ENCODE peak calls at places on chromosome 10, in five cellular contexts. One of them, this sample, is unnamed.

GRCh38 chr10:49379596-49380410 is 16.1 kb downstream of the DRGX start:
- DNase-seq in kidney: no peak
- DNase-seq in AG09309: no peak
- DNase-seq in HL-60: no peak
- DNase-seq in GM12865: peak; percentile 39
- DNase-seq in this sample: no peak

GRCh38 chr10:114719311-114719710 is 61.2 kb upstream of the ABLIM1 start:
- DNase-seq in kidney: no peak
- DNase-seq in AG09309: no peak
- DNase-seq in HL-60: no peak
- DNase-seq in GM12865: no peak
- DNase-seq in this sample: no peak

GRCh38 chr10:64648915-64649314 is 1127.7 kb downstream of the REEP3 start:
- DNase-seq in kidney: no peak
- DNase-seq in AG09309: no peak
- DNase-seq in HL-60: peak; percentile 8
- DNase-seq in GM12865: peak; percentile 9
- DNase-seq in this sample: no peak

GRCh38 chr10:101292194-101293006 is 61.6 kb upstream of the BTRC start:
- DNase-seq in kidney: no peak
- DNase-seq in AG09309: no peak
- DNase-seq in HL-60: no peak
- DNase-seq in GM12865: no peak
- DNase-seq in this sample: no peak

GRCh38 chr10:110568055-110568735 is 700 bp downstream of the SMC3 start:
- DNase-seq in kidney: peak; percentile 89
- DNase-seq in AG09309: no peak
- DNase-seq in HL-60: no peak
- DNase-seq in GM12865: peak; percentile 67
- DNase-seq in this sample: no peak

GRCh38 chr10:74282853-74283205 is 131.8 kb downstream of the ADK start:
- DNase-seq in kidney: no peak
- DNase-seq in AG09309: no peak
- DNase-seq in HL-60: no peak
- DNase-seq in GM12865: no peak
- DNase-seq in this sample: no peak

GRCh38 chr10:122068844-122069243 is 79.9 kb downstream of the TACC2 start:
- DNase-seq in kidney: no peak
- DNase-seq in AG09309: no peak
- DNase-seq in HL-60: no peak
- DNase-seq in GM12865: no peak
- DNase-seq in this sample: no peak

GRCh38 chr10:93462881-93463280 is 19.3 kb downstream of the MYOF start:
- DNase-seq in kidney: no peak
- DNase-seq in AG09309: no peak
- DNase-seq in HL-60: no peak
- DNase-seq in GM12865: peak; percentile 83
- DNase-seq in this sample: no peak

GRCh38 chr10:43939939-43940810 is 291.5 kb upstream of the ZNF32 start:
- DNase-seq in kidney: no peak
- DNase-seq in AG09309: peak; percentile 3
- DNase-seq in HL-60: no peak
- DNase-seq in GM12865: peak; percentile 22
- DNase-seq in this sample: no peak

GRCh38 chr10:112466802-112467201 is 19.8 kb downstream of the VTI1A start:
- DNase-seq in kidney: no peak
- DNase-seq in AG09309: no peak
- DNase-seq in HL-60: no peak
- DNase-seq in GM12865: no peak
- DNase-seq in this sample: no peak

GRCh38 chr10:67257427-67258144 is 331.8 kb downstream of the LRRTM3 start:
- DNase-seq in kidney: no peak
- DNase-seq in AG09309: no peak
- DNase-seq in HL-60: no peak
- DNase-seq in GM12865: no peak
- DNase-seq in this sample: no peak

GRCh38 chr10:43202224-43202656 is 64.0 kb downstream of the CSGALNACT2 start:
- DNase-seq in kidney: peak; percentile 82
- DNase-seq in AG09309: no peak
- DNase-seq in HL-60: peak; percentile 21
- DNase-seq in GM12865: peak; percentile 51
- DNase-seq in this sample: no peak

GRCh38 chr10:89966211-89966610 is 264.8 kb downstream of the KIF20B start:
- DNase-seq in kidney: no peak
- DNase-seq in AG09309: no peak
- DNase-seq in HL-60: no peak
- DNase-seq in GM12865: no peak
- DNase-seq in this sample: no peak

GRCh38 chr10:104247513-104248146 is 7.1 kb upstream of the GSTO1 start:
- DNase-seq in kidney: no peak
- DNase-seq in AG09309: no peak
- DNase-seq in HL-60: no peak
- DNase-seq in GM12865: no peak
- DNase-seq in this sample: no peak

GRCh38 chr10:116521424-116522305 is 24.1 kb upstream of the PNLIP start:
- DNase-seq in kidney: no peak
- DNase-seq in AG09309: peak; percentile 2
- DNase-seq in HL-60: no peak
- DNase-seq in GM12865: peak; percentile 47
- DNase-seq in this sample: peak; percentile 14

GRCh38 chr10:34479520-34480179 is 335.4 kb downstream of the PARD3 start:
- DNase-seq in kidney: no peak
- DNase-seq in AG09309: no peak
- DNase-seq in HL-60: no peak
- DNase-seq in GM12865: no peak
- DNase-seq in this sample: no peak

GRCh38 chr10:84172435-84173356 is 905 bp upstream of the GPR15LG start:
- DNase-seq in kidney: no peak
- DNase-seq in AG09309: no peak
- DNase-seq in HL-60: no peak
- DNase-seq in GM12865: peak; percentile 65
- DNase-seq in this sample: no peak

GRCh38 chr10:112302335-112302734 is 19.1 kb downstream of the TECTB start:
- DNase-seq in kidney: no peak
- DNase-seq in AG09309: no peak
- DNase-seq in HL-60: no peak
- DNase-seq in GM12865: no peak
- DNase-seq in this sample: no peak

GRCh38 chr10:93461124-93461806 is 20.9 kb downstream of the MYOF start:
- DNase-seq in kidney: no peak
- DNase-seq in AG09309: no peak
- DNase-seq in HL-60: no peak
- DNase-seq in GM12865: no peak
- DNase-seq in this sample: no peak

GRCh38 chr10:27207350-27207749 is 33.2 kb downstream of the ACBD5 start:
- DNase-seq in kidney: no peak
- DNase-seq in AG09309: no peak
- DNase-seq in HL-60: no peak
- DNase-seq in GM12865: no peak
- DNase-seq in this sample: no peak

GRCh38 chr10:84360634-84361365 is 32.4 kb downstream of the CCSER2 start:
- DNase-seq in kidney: no peak
- DNase-seq in AG09309: no peak
- DNase-seq in HL-60: no peak
- DNase-seq in GM12865: no peak
- DNase-seq in this sample: peak; percentile 19

GRCh38 chr10:49596493-49596809 is 13.7 kb upstream of the SLC18A3 start:
- DNase-seq in kidney: no peak
- DNase-seq in AG09309: no peak
- DNase-seq in HL-60: no peak
- DNase-seq in GM12865: no peak
- DNase-seq in this sample: no peak

GRCh38 chr10:62818426-62819011 is 2.4 kb upstream of the EGR2 start:
- DNase-seq in kidney: peak; percentile 79
- DNase-seq in AG09309: no peak
- DNase-seq in HL-60: no peak
- DNase-seq in GM12865: peak; percentile 51
- DNase-seq in this sample: no peak

GRCh38 chr10:130333185-130333584 is 197.0 kb downstream of the GLRX3 start:
- DNase-seq in kidney: no peak
- DNase-seq in AG09309: no peak
- DNase-seq in HL-60: no peak
- DNase-seq in GM12865: no peak
- DNase-seq in this sample: no peak

GRCh38 chr10:125048101-125048864 is 106.4 kb downstream of the ZRANB1 start:
- DNase-seq in kidney: peak; percentile 92
- DNase-seq in AG09309: no peak
- DNase-seq in HL-60: peak; percentile 50
- DNase-seq in GM12865: peak; percentile 74
- DNase-seq in this sample: no peak

GRCh38 chr10:35352508-35352907 is 16.2 kb downstream of the CCNY start:
- DNase-seq in kidney: no peak
- DNase-seq in AG09309: no peak
- DNase-seq in HL-60: no peak
- DNase-seq in GM12865: peak; percentile 52
- DNase-seq in this sample: no peak

GRCh38 chr10:60099998-60100747 is 193.8 kb upstream of the CCDC6 start:
- DNase-seq in kidney: no peak
- DNase-seq in AG09309: peak; percentile 25
- DNase-seq in HL-60: peak; percentile 5
- DNase-seq in GM12865: peak; percentile 38
- DNase-seq in this sample: no peak

GRCh38 chr10:84540617-84541288 is 212.4 kb downstream of the CCSER2 start:
- DNase-seq in kidney: peak; percentile 84
- DNase-seq in AG09309: no peak
- DNase-seq in HL-60: no peak
- DNase-seq in GM12865: peak; percentile 59
- DNase-seq in this sample: no peak

DNA sequence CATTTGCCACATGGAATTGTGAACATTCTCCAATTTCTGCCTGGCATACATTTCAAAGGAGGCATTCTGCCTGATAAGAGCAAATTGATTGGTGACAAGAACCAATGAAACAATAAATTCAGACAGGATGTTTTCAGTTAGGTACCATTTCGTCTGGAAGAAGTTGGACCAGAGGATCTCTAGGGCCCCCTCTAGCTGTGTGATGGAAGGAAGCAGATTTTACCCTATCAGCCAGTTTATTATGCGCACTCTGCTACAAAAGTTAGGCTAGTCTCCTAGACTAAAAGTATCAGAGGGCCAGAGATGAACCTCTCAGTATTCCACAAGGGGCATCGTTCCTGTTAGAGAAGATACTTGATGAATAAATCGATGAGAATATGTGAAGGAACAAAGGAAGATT is 118.0 kb downstream of the BUB3 start:
- DNase-seq in kidney: no peak
- DNase-seq in AG09309: no peak
- DNase-seq in HL-60: no peak
- DNase-seq in GM12865: peak; percentile 3
- DNase-seq in this sample: no peak
- TF ChIP-seq CTCF in kidney: no peak
- TF ChIP-seq CTCF in AG09309: peak; percentile 18
- TF ChIP-seq CTCF in HL-60: no peak
- TF ChIP-seq CTCF in GM12865: no peak
- TF ChIP-seq CTCF in this sample: peak; percentile 43

GRCh38 chr10:132517951-132518521 is 19.6 kb upstream of the INPP5A start:
- DNase-seq in kidney: peak; percentile 82
- DNase-seq in AG09309: no peak
- DNase-seq in HL-60: no peak
- DNase-seq in GM12865: no peak
- DNase-seq in this sample: no peak
- H3K4me3 ChIP-seq in kidney: no peak overlapping the region
- H3K4me3 ChIP-seq in AG09309: no peak overlapping the region
- H3K4me3 ChIP-seq in HL-60: no peak overlapping the region
- H3K4me3 ChIP-seq in GM12865: no peak overlapping the region
- H3K4me3 ChIP-seq in this sample: no peak overlapping the region

GRCh38 chr10:4673279-4674040 is 152.5 kb upstream of the AKR1E2 start:
- DNase-seq in kidney: no peak
- DNase-seq in AG09309: no peak
- DNase-seq in HL-60: no peak
- DNase-seq in GM12865: no peak
- DNase-seq in this sample: no peak
- TF ChIP-seq CTCF in kidney: no peak
- TF ChIP-seq CTCF in AG09309: no peak
- TF ChIP-seq CTCF in HL-60: no peak
- TF ChIP-seq CTCF in GM12865: no peak
- TF ChIP-seq CTCF in this sample: no peak

GRCh38 chr10:30869566-30869965 is 162.1 kb downstream of the ZNF438 start:
- DNase-seq in kidney: no peak
- DNase-seq in AG09309: no peak
- DNase-seq in HL-60: no peak
- DNase-seq in GM12865: no peak
- DNase-seq in this sample: no peak

GRCh38 chr10:30877111-30877510 is 154.6 kb downstream of the ZNF438 start:
- DNase-seq in kidney: no peak
- DNase-seq in AG09309: no peak
- DNase-seq in HL-60: no peak
- DNase-seq in GM12865: no peak
- DNase-seq in this sample: no peak

GRCh38 chr10:30878920-30879319 is 152.7 kb downstream of the ZNF438 start:
- DNase-seq in kidney: no peak
- DNase-seq in AG09309: no peak
- DNase-seq in HL-60: no peak
- DNase-seq in GM12865: no peak
- DNase-seq in this sample: no peak

GRCh38 chr10:30870926-30871325 is 160.7 kb downstream of the ZNF438 start:
- DNase-seq in kidney: no peak
- DNase-seq in AG09309: no peak
- DNase-seq in HL-60: no peak
- DNase-seq in GM12865: no peak
- DNase-seq in this sample: no peak

GRCh38 chr10:30873408-30873807 is 158.3 kb downstream of the ZNF438 start:
- DNase-seq in kidney: no peak
- DNase-seq in AG09309: no peak
- DNase-seq in HL-60: no peak
- DNase-seq in GM12865: no peak
- DNase-seq in this sample: no peak
- H3K4me3 ChIP-seq in kidney: no peak overlapping the region
- H3K4me3 ChIP-seq in AG09309: no peak overlapping the region
- H3K4me3 ChIP-seq in HL-60: no peak overlapping the region
- H3K4me3 ChIP-seq in GM12865: no peak overlapping the region
- H3K4me3 ChIP-seq in this sample: no peak overlapping the region

This sample was measured in retinal pigment epithelial cell.